ENCODE peak calls at places on chromosome 13, in four cellular contexts. A, C, J and F are unnamed samples.

GRCh38 chr13:74025369-74025768 is 108.8 kb downstream of the KLF12 start:
- DNase-seq in J (no peak), A (no peak), C (no peak), F (no peak)

GRCh38 chr13:110528371-110528770 is 33.2 kb downstream of the RAB20 start:
- DNase-seq in A (no peak), C (no peak), J (no peak), F (no peak)

GRCh38 chr13:35818577-35819165 is 312.5 kb downstream of the DCLK1 start:
- DNase-seq in A (peak; percentile 4), J (no peak), C (no peak), F (peak; percentile 79)

GRCh38 chr13:107025991-107026390 is 458.1 kb upstream of the ARGLU1 start:
- DNase-seq in A (no peak), C (no peak), J (no peak), F (peak; percentile 54)

GRCh38 chr13:31172535-31172934 is 10.8 kb upstream of the HSPH1 start:
- DNase-seq in C (no peak), A (peak; percentile 79), J (no peak), F (peak; percentile 88)

GRCh38 chr13:45063261-45063870 is 56.9 kb upstream of the GTF2F2 start:
- DNase-seq in C (no peak), A (no peak), J (no peak), F (peak; percentile 82)

GRCh38 chr13:79447141-79447540 is 33.8 kb upstream of the NDFIP2 start:
- DNase-seq in J (no peak), C (no peak), A (no peak), F (no peak)

GRCh38 chr13:76293346-76293745 is 592.9 kb downstream of the KCTD12 start:
- DNase-seq in C (no peak), A (peak; percentile 29), J (no peak), F (peak; percentile 58)

GRCh38 chr13:27403252-27403678 is 21.2 kb upstream of the GTF3A start:
- DNase-seq in C (no peak), A (no peak), J (no peak), F (peak; percentile 98)

GRCh38 chr13:82330499-82330898 is 1551.8 kb downstream of the SLITRK1 start:
- DNase-seq in A (no peak), C (no peak), J (no peak), F (no peak)

GRCh38 chr13:111270765-111271164 is 49.7 kb upstream of the TEX29 start:
- DNase-seq in J (no peak), C (no peak), A (no peak), F (peak; percentile 38)

GRCh38 chr13:87884874-87885273 is 213.7 kb downstream of the SLITRK5 start:
- DNase-seq in J (no peak), A (peak; percentile 7), C (no peak), F (no peak)

GRCh38 chr13:73065665-73066350 is 7.0 kb downstream of the KLF5 start:
- DNase-seq in A (no peak), C (no peak), J (no peak), F (no peak)

GRCh38 chr13:31722684-31723083 is 16.6 kb upstream of the RXFP2 start:
- DNase-seq in J (no peak), C (no peak), A (no peak), F (no peak)

GRCh38 chr13:51778407-51778806 is 25.6 kb downstream of the DHRS12 start:
- DNase-seq in C (no peak), J (no peak), A (no peak), F (no peak)

GRCh38 chr13:35769812-35770211 is 293.3 kb upstream of the MAB21L1 start:
- DNase-seq in J (no peak), A (no peak), C (no peak), F (peak; percentile 50)

GRCh38 chr13:113852536-113853517 is 11.0 kb downstream of the GAS6 start:
- DNase-seq in J (no peak), C (no peak), A (no peak), F (no peak)

GRCh38 chr13:75850915-75851314 is 214.8 kb downstream of the LMO7 start:
- DNase-seq in J (no peak), A (no peak), C (no peak), F (no peak)

GRCh38 chr13:39768962-39769361 is 113.5 kb downstream of the COG6 start:
- DNase-seq in A (no peak), J (no peak), C (no peak), F (no peak)

GRCh38 chr13:37306778-37307544 is 201.5 kb upstream of the CSNK1A1L start:
- DNase-seq in A (peak; percentile 75), C (no peak), J (no peak), F (peak; percentile 95)

GRCh38 chr13:99800004-99800403 is 171.6 kb downstream of the ZIC5 start:
- DNase-seq in C (no peak), J (no peak), A (no peak), F (no peak)

GRCh38 chr13:25686831-25687495 is 315.2 kb downstream of the ATP8A2 start:
- DNase-seq in C (no peak), J (no peak), A (no peak), F (no peak)

GRCh38 chr13:79905018-79905417 is 424.1 kb downstream of the NDFIP2 start:
- DNase-seq in J (no peak), A (no peak), C (no peak), F (no peak)

GRCh38 chr13:109657395-109657794 is 129.0 kb downstream of the IRS2 start:
- DNase-seq in A (no peak), J (no peak), C (no peak), F (no peak)

GRCh38 chr13:97653741-97654140 is 219.8 kb downstream of the RAP2A start:
- DNase-seq in C (no peak), J (no peak), A (no peak), F (peak; percentile 28)

GRCh38 chr13:20401958-20402856 is 123.5 kb downstream of the CRYL1 start:
- DNase-seq in A (no peak), C (no peak), J (no peak), F (peak; percentile 27)

GRCh38 chr13:108606424-108606823 is 23.0 kb upstream of the MYO16 start:
- DNase-seq in J (no peak), A (no peak), C (no peak), F (no peak)

GRCh38 chr13:75079226-75079625 is 402.7 kb downstream of the TBC1D4 start:
- DNase-seq in C (no peak), A (peak; percentile 19), J (no peak), F (no peak)

GRCh38 chr13:44199627-44200207 is 173.9 kb upstream of the SERP2 start:
- DNase-seq in A (no peak), J (no peak), C (no peak), F (no peak)

GRCh38 chr13:76992548-76993001 is 694 bp downstream of the CLN5 start:
- DNase-seq in A (no peak), C (peak; percentile 48), J (no peak), F (peak; percentile 26)

GRCh38 chr13:35617420-35617819 is 140.9 kb upstream of the MAB21L1 start:
- DNase-seq in A (no peak), J (no peak), C (no peak), F (no peak)

GRCh38 chr13:105220886-105221285 is 1314.6 kb downstream of the EFNB2 start:
- DNase-seq in J (no peak), C (no peak), A (no peak), F (no peak)